ENCODE peak calls at places on chromosomes 2 and 18, in seven cellular contexts. One of them, this sample, is unnamed.

GRCh38 chr18:62399781-62400308 is 74.7 kb downstream of the TNFRSF11A start:
- DNase-seq in foreskin keratinocyte: no peak
- DNase-seq in NCI-H510A: peak
- DNase-seq in HEK293T: peak
- DNase-seq in stimulated activated CD4-positive, alpha-beta T cell treated with anti-CD3 and anti-CD28 coated beads, Interleukin-4, amount 100 ng/mL, for 4 hours: no peak
- DNase-seq in AML-193: no peak
- DNase-seq in NCI-H774: peak
- DNase-seq in this sample: no peak

GRCh38 chr2:37377187-37377532 is 32.7 kb downstream of the QPCT start:
- DNase-seq in HEK293T: no peak
- DNase-seq in stimulated activated CD4-positive, alpha-beta T cell treated with anti-CD3 and anti-CD28 coated beads, Interleukin-4, amount 100 ng/mL, for 4 hours: no peak
- DNase-seq in AML-193: no peak
- DNase-seq in NCI-H774: no peak
- DNase-seq in NCI-H510A: no peak
- DNase-seq in foreskin keratinocyte: peak
- DNase-seq in this sample: no peak

GRCh38 chr2:73283545-73284295 is 558 bp downstream of the FBXO41 start:
- DNase-seq in NCI-H774: no peak
- DNase-seq in foreskin keratinocyte: no peak
- DNase-seq in HEK293T: peak
- DNase-seq in AML-193: no peak
- DNase-seq in NCI-H510A: no peak
- DNase-seq in stimulated activated CD4-positive, alpha-beta T cell treated with anti-CD3 and anti-CD28 coated beads, Interleukin-4, amount 100 ng/mL, for 4 hours: no peak
- DNase-seq in this sample: no peak

GRCh38 chr2:11863103-11863502 is 116.7 kb downstream of the LPIN1 start:
- DNase-seq in foreskin keratinocyte: no peak
- DNase-seq in AML-193: no peak
- DNase-seq in NCI-H774: no peak
- DNase-seq in HEK293T: no peak
- DNase-seq in stimulated activated CD4-positive, alpha-beta T cell treated with anti-CD3 and anti-CD28 coated beads, Interleukin-4, amount 100 ng/mL, for 4 hours: no peak
- DNase-seq in NCI-H510A: no peak
- DNase-seq in this sample: no peak

GRCh38 chr2:6957910-6958615 is 40.9 kb downstream of the RNF144A start:
- DNase-seq in NCI-H774: no peak
- DNase-seq in NCI-H510A: no peak
- DNase-seq in stimulated activated CD4-positive, alpha-beta T cell treated with anti-CD3 and anti-CD28 coated beads, Interleukin-4, amount 100 ng/mL, for 4 hours: no peak
- DNase-seq in AML-193: no peak
- DNase-seq in foreskin keratinocyte: no peak
- DNase-seq in HEK293T: no peak
- DNase-seq in this sample: no peak

GRCh38 chr2:42336361-42336965 is 24.6 kb downstream of the COX7A2L start:
- DNase-seq in stimulated activated CD4-positive, alpha-beta T cell treated with anti-CD3 and anti-CD28 coated beads, Interleukin-4, amount 100 ng/mL, for 4 hours: no peak
- DNase-seq in NCI-H510A: no peak
- DNase-seq in foreskin keratinocyte: no peak
- DNase-seq in HEK293T: no peak
- DNase-seq in NCI-H774: no peak
- DNase-seq in AML-193: no peak
- DNase-seq in this sample: no peak

GRCh38 chr2:76491503-76491902 is 780.8 kb upstream of the GCFC2 start:
- DNase-seq in AML-193: peak
- DNase-seq in foreskin keratinocyte: no peak
- DNase-seq in NCI-H510A: no peak
- DNase-seq in stimulated activated CD4-positive, alpha-beta T cell treated with anti-CD3 and anti-CD28 coated beads, Interleukin-4, amount 100 ng/mL, for 4 hours: no peak
- DNase-seq in HEK293T: no peak
- DNase-seq in NCI-H774: no peak
- DNase-seq in this sample: no peak

GRCh38 chr2:109018452-109018851 is 29.4 kb upstream of the EDAR start:
- DNase-seq in stimulated activated CD4-positive, alpha-beta T cell treated with anti-CD3 and anti-CD28 coated beads, Interleukin-4, amount 100 ng/mL, for 4 hours: no peak
- DNase-seq in foreskin keratinocyte: no peak
- DNase-seq in NCI-H774: no peak
- DNase-seq in AML-193: no peak
- DNase-seq in NCI-H510A: no peak
- DNase-seq in HEK293T: no peak
- DNase-seq in this sample: no peak

GRCh38 chr2:75010571-75010970 is 52.1 kb downstream of the POLE4 start:
- DNase-seq in NCI-H510A: no peak
- DNase-seq in stimulated activated CD4-positive, alpha-beta T cell treated with anti-CD3 and anti-CD28 coated beads, Interleukin-4, amount 100 ng/mL, for 4 hours: no peak
- DNase-seq in NCI-H774: no peak
- DNase-seq in foreskin keratinocyte: no peak
- DNase-seq in HEK293T: no peak
- DNase-seq in AML-193: no peak
- DNase-seq in this sample: no peak

GRCh38 chr2:45024600-45025291 is 15.5 kb upstream of the SIX2 start:
- DNase-seq in foreskin keratinocyte: peak
- DNase-seq in NCI-H774: no peak
- DNase-seq in HEK293T: no peak
- DNase-seq in AML-193: no peak
- DNase-seq in stimulated activated CD4-positive, alpha-beta T cell treated with anti-CD3 and anti-CD28 coated beads, Interleukin-4, amount 100 ng/mL, for 4 hours: no peak
- DNase-seq in NCI-H510A: no peak
- DNase-seq in this sample: peak

GRCh38 chr2:224104668-224105386 is 65.7 kb upstream of the SERPINE2 start:
- DNase-seq in NCI-H510A: no peak
- DNase-seq in stimulated activated CD4-positive, alpha-beta T cell treated with anti-CD3 and anti-CD28 coated beads, Interleukin-4, amount 100 ng/mL, for 4 hours: no peak
- DNase-seq in AML-193: no peak
- DNase-seq in NCI-H774: no peak
- DNase-seq in HEK293T: no peak
- DNase-seq in foreskin keratinocyte: no peak
- DNase-seq in this sample: no peak

GRCh38 chr2:151277011-151277410 is 12.5 kb downstream of the NMI start:
- DNase-seq in NCI-H774: no peak
- DNase-seq in NCI-H510A: no peak
- DNase-seq in stimulated activated CD4-positive, alpha-beta T cell treated with anti-CD3 and anti-CD28 coated beads, Interleukin-4, amount 100 ng/mL, for 4 hours: no peak
- DNase-seq in foreskin keratinocyte: no peak
- DNase-seq in HEK293T: no peak
- DNase-seq in AML-193: no peak
- DNase-seq in this sample: no peak

GRCh38 chr2:221204699-221205098 is 367.4 kb downstream of the EPHA4 start:
- DNase-seq in HEK293T: peak
- DNase-seq in NCI-H510A: no peak
- DNase-seq in foreskin keratinocyte: no peak
- DNase-seq in NCI-H774: no peak
- DNase-seq in stimulated activated CD4-positive, alpha-beta T cell treated with anti-CD3 and anti-CD28 coated beads, Interleukin-4, amount 100 ng/mL, for 4 hours: no peak
- DNase-seq in AML-193: no peak
- DNase-seq in this sample: no peak

GRCh38 chr2:207394812-207395534 is 134.8 kb upstream of the CREB1 start:
- DNase-seq in AML-193: no peak
- DNase-seq in NCI-H510A: no peak
- DNase-seq in foreskin keratinocyte: peak
- DNase-seq in NCI-H774: no peak
- DNase-seq in HEK293T: peak
- DNase-seq in stimulated activated CD4-positive, alpha-beta T cell treated with anti-CD3 and anti-CD28 coated beads, Interleukin-4, amount 100 ng/mL, for 4 hours: peak
- DNase-seq in this sample: peak

This sample was measured in RWPE1.